ENCODE peak calls at places on chromosomes 2 and 18, in four cellular contexts. T is stomach, N is HCT116, V is body of pancreas. W is an unnamed sample.

GRCh38 chr18:77043541-77044280 is 88.9 kb downstream of the MBP start:
- DNase-seq in N (no peak), V (no peak), T (no peak), W (no peak)

GRCh38 chr2:196341318-196341841 is 170.0 kb upstream of the STK17B start:
- DNase-seq in V (no peak), N (no peak), T (no peak), W (no peak)

GRCh38 chr18:48714873-48715272 is 176.0 kb downstream of the CTIF start:
- DNase-seq in T (no peak), N (no peak), V (no peak), W (peak)

GRCh38 chr18:42976869-42977268 is 138.6 kb downstream of the RIT2 start:
- DNase-seq in V (no peak), T (no peak), N (no peak), W (no peak)

GRCh38 chr2:11696736-11697102 is 26.7 kb upstream of the NTSR2 start:
- DNase-seq in N (no peak), T (no peak), V (no peak), W (no peak)

GRCh38 chr2:11532434-11533055 is 1.3 kb upstream of the GREB1 start:
- DNase-seq in V (no peak), N (no peak), T (no peak), W (no peak)

GRCh38 chr2:86671304-86671981 is 47.8 kb upstream of the RNF103 start:
- DNase-seq in T (no peak), V (peak), N (no peak), W (peak)

GRCh38 chr2:170313636-170314348 is 135.8 kb downstream of the MYO3B start:
- DNase-seq in T (no peak), N (no peak), V (no peak), W (no peak)

GRCh38 chr2:237859533-237860272 is at the start of gene RAMP1:
- DNase-seq in V (peak), N (no peak), T (no peak), W (no peak)

GRCh38 chr2:95012881-95013550 is 12.5 kb upstream of the MAL start:
- DNase-seq in T (no peak), V (no peak), N (no peak), W (no peak)

GRCh38 chr18:28112056-28112470 is 64.9 kb downstream of the CDH2 start:
- DNase-seq in V (no peak), T (no peak), N (no peak), W (no peak)

GRCh38 chr2:20326163-20326780 is 24.4 kb downstream of the PUM2 start:
- DNase-seq in N (peak), V (peak), T (peak), W (no peak)

GRCh38 chr2:172704072-172704936 is 31.3 kb upstream of the RAPGEF4 start:
- DNase-seq in V (peak), T (no peak), N (no peak), W (no peak)

GRCh38 chr2:235659767-235660322 is 166.0 kb downstream of the AGAP1 start:
- DNase-seq in N (no peak), T (no peak), V (peak), W (no peak)

GRCh38 chr2:128722469-128722868 is 403.8 kb upstream of the HS6ST1 start:
- DNase-seq in T (no peak), N (no peak), V (no peak), W (no peak)

GRCh38 chr2:133579295-133579694 is 11.0 kb upstream of the NCKAP5 start:
- DNase-seq in T (peak), V (peak), N (no peak), W (peak)

GRCh38 chr2:43024515-43024962 is 201.9 kb downstream of the ZFP36L2 start:
- DNase-seq in V (peak), N (peak), T (peak), W (peak)

GRCh38 chr18:73940721-73941120 is 206.9 kb downstream of the FBXO15 start:
- DNase-seq in N (no peak), V (no peak), T (no peak), W (no peak)

GRCh38 chr18:64699116-64699515 is 550.2 kb upstream of the LINC00305 start:
- DNase-seq in N (no peak), V (no peak), T (no peak), W (no peak)

GRCh38 chr2:160308915-160309314 is 108.8 kb upstream of the ITGB6 start:
- DNase-seq in N (no peak), V (no peak), T (no peak), W (no peak)

GRCh38 chr2:99507964-99508818 is 18.4 kb upstream of the REV1 start:
- DNase-seq in V (no peak), N (no peak), T (no peak), W (no peak)

GRCh38 chr2:85516649-85517389 is 22.1 kb upstream of the MAT2A start:
- DNase-seq in N (no peak), T (peak), V (peak), W (peak)

GRCh38 chr2:46364797-46365457 is 67.7 kb downstream of the EPAS1 start:
- DNase-seq in N (peak), V (peak), T (peak), W (no peak)

GRCh38 chr18:49041677-49042570 is 91.2 kb upstream of the SMAD7 start:
- DNase-seq in N (peak), T (peak), V (peak), W (peak)

GRCh38 chr18:9994701-9995100 is 80.9 kb downstream of the VAPA start:
- DNase-seq in V (no peak), N (no peak), T (no peak), W (no peak)

GRCh38 chr18:79523221-79523737 is 127.5 kb downstream of the NFATC1 start:
- DNase-seq in V (no peak), N (no peak), T (no peak), W (no peak)

GRCh38 chr2:11417946-11418585 is 47.9 kb downstream of the E2F6 start:
- DNase-seq in V (no peak), N (no peak), T (no peak), W (no peak)

GRCh38 chr2:39107724-39108273 is 13.1 kb downstream of the SOS1 start:
- DNase-seq in T (no peak), N (no peak), V (no peak), W (no peak)

GRCh38 chr2:102245266-102246151 is 58.7 kb downstream of the IL1RL2 start:
- DNase-seq in T (no peak), V (no peak), N (no peak), W (no peak)

GRCh38 chr2:149652520-149652919 is 64.9 kb upstream of the MMADHC start:
- DNase-seq in T (no peak), V (no peak), N (no peak), W (no peak)

GRCh38 chr2:239318790-239319189 is 82.0 kb downstream of the HDAC4 start:
- DNase-seq in T (peak), V (no peak), N (no peak), W (no peak)

GRCh38 chr2:7658486-7658885 is 741.3 kb downstream of the RNF144A start:
- DNase-seq in T (no peak), V (no peak), N (no peak), W (no peak)

GRCh38 chr18:74242451-74243096 is 49.2 kb downstream of the CYB5A start:
- DNase-seq in V (peak), N (no peak), T (no peak), W (peak)

GRCh38 chr2:237459741-237460174 is 27.3 kb upstream of the MLPH start:
- DNase-seq in T (no peak), V (no peak), N (no peak), W (no peak)

GRCh38 chr2:120646994-120647393 is 88.7 kb upstream of the GLI2 start:
- DNase-seq in T (no peak), N (no peak), V (no peak), W (no peak)

GRCh38 chr2:109242654-109243331 is 113.8 kb downstream of the SH3RF3 start:
- DNase-seq in T (no peak), N (no peak), V (peak), W (no peak)

GRCh38 chr2:35989040-35989439 is 366.5 kb upstream of the CRIM1 start:
- DNase-seq in N (no peak), T (no peak), V (no peak), W (no peak)

GRCh38 chr2:25521665-25522387 is 151.6 kb downstream of the DTNB start:
- DNase-seq in V (peak), N (peak), T (no peak), W (no peak)

GRCh38 chr2:23384551-23385349 is at the start of gene KLHL29:
- DNase-seq in T (peak), N (no peak), V (peak), W (peak)

DNA sequence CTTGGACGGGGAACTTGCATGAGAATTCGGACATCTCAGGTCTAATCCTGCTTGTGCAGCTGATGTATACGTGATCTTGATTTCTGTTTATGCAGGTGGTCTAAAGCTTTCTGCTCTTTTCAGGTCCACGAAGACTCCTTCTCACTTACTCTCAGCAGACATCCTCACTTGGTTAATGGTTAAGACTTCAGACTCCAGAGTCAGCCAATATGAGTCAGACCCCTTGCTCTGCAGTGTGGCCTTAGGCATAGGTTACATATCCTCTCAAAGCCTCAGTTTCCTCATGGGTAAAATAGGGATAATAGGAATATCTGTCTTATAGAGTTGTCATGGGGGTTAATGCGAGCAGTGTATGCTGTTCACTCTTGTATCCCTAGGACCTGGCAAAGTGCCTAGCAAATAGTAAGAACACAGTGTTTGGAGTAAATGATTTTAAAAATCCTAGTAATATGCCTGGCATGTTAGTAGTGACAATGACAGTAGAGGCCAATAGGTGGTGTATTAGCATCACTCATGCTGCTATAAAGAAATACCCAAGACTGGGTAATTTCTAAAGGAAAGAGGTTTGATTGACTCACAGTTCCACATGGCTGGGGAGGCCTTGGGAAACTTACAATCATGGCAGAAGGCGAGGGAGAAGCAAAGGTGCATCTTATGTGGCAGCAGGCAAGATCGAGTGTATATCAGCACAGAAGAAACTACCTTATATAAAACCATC is 42.3 kb downstream of the XRCC5 start:
- DNase-seq in T (no peak), N (no peak), V (no peak), W (no peak)
- TF ChIP-seq CTCF in T (no peak), N (no peak), V (no peak), W (no peak)

GRCh38 chr2:200820573-200820972 is 8.9 kb downstream of the BZW1 start:
- DNase-seq in N (no peak), V (no peak), T (no peak), W (no peak)
- TF ChIP-seq POLR2A in N (no peak), V (no peak), T (no peak), W (no peak)

GRCh38 chr2:97717618-97718005 is 4.2 kb downstream of the ZAP70 start:
- DNase-seq in T (no peak), N (no peak), V (no peak), W (no peak)
- H3K4me3 ChIP-seq in T (no peak), N (no peak), V (no peak), W (peak)

DNA sequence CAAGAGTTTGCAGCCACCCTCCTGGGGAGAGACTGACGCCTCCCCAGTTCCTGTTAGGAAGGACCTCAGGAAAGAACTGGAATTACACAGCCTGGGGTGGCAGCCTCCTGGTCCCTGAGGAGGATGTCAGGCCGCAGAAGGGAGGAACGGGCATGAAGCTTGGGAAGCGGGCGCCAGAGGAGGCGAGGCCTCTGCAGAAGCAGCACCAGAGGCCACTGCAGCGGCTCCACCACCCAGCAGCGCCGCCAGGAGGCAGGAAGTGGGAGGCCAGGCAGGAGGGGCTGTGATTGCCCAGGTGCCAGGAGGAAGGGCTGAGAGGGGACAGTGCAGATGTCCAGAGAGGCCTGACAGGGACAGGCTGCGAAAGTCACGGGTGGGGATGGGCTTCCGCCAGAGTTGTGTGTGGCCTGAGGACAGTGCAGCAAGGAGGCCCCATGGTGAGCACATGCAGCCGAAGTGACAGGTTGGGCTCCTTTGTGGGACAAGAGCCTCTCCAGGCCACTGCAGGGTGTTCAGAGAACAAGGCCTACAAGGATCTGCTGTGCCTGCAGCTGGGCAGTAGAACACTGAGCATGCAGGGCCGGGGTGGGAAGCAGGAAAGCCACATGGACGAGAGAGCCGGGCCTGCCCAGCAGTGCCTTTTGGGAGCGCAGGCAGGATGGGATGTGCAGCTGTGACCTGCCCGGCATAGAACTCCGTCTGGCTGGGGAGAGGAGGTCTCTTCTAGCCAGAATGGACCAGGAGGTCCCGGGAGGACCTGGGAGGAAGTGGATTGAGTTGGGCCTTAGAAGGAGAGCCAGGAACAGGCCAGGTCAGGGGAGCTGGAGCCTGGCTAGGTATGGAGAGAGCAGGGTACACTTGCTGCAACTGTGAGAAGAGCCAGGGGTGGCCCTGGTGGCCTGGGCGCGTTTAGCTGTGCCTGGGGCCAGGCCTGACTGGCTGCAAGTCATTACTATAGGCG is 39.1 kb upstream of the ALPP start:
- DNase-seq in V (no peak), T (no peak), N (no peak), W (no peak)
- TF ChIP-seq CTCF in V (no peak), T (no peak), N (peak), W (no peak)

GRCh38 chr2:75646090-75646582 is 447 bp upstream of the MRPL19 start:
- DNase-seq in N (no peak), T (no peak), V (no peak), W (no peak)

GRCh38 chr2:75643980-75644379 is 2.6 kb upstream of the MRPL19 start:
- DNase-seq in N (no peak), V (no peak), T (no peak), W (no peak)

GRCh38 chr2:75647771-75648170 is 1.2 kb downstream of the MRPL19 start:
- DNase-seq in N (no peak), V (no peak), T (no peak), W (no peak)

GRCh38 chr2:75645643-75646042 is 940 bp upstream of the MRPL19 start:
- DNase-seq in N (no peak), V (no peak), T (no peak), W (no peak)

DNA sequence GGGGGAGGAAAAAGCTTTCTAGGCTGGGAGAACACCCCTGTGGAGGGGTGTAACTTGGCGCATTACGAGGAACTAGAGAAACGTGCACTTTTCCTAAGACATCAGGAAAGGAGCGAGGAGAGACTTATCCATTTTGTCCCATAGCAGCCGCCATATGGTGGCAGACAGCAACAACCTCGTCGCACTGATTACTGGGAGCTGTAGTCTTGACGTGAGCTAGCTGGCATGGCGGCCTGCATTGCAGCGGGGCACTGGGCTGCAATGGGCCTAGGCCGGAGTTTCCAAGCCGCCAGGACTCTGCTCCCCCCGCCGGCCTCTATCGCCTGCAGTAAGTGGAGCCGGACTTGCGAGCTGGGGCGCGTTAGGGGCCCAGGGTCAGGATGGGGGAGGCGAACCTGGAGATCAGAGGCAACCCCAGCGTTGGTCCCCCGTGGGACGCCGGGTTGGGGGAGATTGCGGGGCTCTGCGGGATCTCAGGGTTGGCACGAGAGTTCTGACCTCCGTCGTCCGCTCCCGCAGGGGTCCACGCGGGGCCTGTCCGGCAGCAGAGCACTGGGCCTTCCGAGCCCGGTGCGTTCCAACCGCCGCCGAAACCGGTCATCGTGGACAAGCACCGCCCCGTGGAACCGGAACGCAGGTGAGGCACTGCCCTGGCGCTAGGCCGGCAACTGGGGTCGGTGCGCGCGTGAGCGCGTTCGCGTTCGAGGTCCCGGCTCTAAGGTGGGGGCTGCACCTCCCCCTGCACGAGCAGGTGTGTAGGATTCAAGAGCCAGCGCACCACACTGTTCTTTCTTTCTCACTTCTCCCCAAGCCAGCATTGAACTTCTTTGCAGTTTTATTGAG is at the start of gene MRPL19:
- DNase-seq in T (peak), V (peak), N (peak), W (peak)
- TF ChIP-seq POLR2A in T (no peak), V (peak), N (no peak), W (no peak)

DNA sequence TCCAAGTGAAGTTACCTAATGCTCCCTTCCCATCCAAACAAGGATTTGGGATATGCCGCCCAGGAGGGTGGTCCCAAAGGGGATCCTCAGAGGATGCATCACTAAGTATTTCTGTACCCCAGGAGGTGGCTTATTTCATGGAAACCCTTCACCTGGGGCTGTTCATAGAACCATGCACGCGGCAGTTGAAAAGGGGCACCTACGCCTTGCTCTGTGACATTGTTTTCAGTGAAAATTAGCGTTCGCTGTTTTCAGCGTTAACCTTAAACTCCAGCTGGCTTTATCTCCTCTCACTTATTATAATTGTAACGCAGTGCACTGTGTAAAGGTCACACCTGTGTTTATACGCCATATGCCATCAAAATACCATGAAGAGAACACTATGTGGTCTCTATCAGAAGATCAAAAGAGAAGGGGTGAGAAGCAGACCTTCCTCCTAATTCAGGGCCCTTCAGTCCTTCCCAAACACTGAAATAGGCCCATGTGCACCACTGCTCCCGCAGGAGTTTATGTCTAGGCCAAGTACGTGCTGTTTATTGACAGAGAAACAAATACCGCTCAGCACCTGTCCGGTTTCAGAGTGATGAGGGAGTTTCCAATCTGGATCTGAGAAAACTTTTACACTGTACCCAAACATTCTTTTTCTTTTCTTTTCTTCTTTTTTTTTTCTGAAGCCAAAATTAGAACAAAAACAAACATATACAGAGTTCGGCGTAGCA is 162.1 kb downstream of the BCL2 start:
- DNase-seq in N (no peak), T (no peak), V (peak), W (peak)
- H3K4me3 ChIP-seq in N (no peak), T (no peak), V (no peak), W (peak)

GRCh38 chr2:22375094-22375493 is 1009.9 kb upstream of the KLHL29 start:
- DNase-seq in V (no peak), N (no peak), T (no peak), W (no peak)
- TF ChIP-seq CTCF in V (no peak), N (no peak), T (no peak), W (no peak)

W was measured in Peyer's patch.